ENCODE peak calls at places on chromosomes 7 and 10, in five cellular contexts. A is IMR-90, Y is HepG2, L is K562, C is GM12878. G is an unnamed sample.

GRCh38 chr7:108684629-108685028 is 115.0 kb downstream of the DNAJB9 start:
- DNase-seq in L (no peak), A (no peak), Y (no peak), C (no peak), G (no peak)

GRCh38 chr7:130890176-130891020 is 156.4 kb upstream of the KLF14 start:
- DNase-seq in A (no peak), C (no peak), Y (no peak), L (no peak), G (no peak)

GRCh38 chr7:50710441-50711154 is 72.1 kb downstream of the GRB10 start:
- DNase-seq in L (no peak), A (no peak), C (no peak), Y (no peak), G (no peak)

GRCh38 chr7:391411-391951 is 101.5 kb downstream of the FOXL3 start:
- DNase-seq in A (no peak), L (peak), Y (no peak), C (no peak), G (no peak)

GRCh38 chr10:103111031-103111917 is 81.8 kb downstream of the NT5C2 start:
- DNase-seq in A (peak), Y (peak), L (no peak), C (peak), G (no peak)

GRCh38 chr7:131506597-131506996 is 49.8 kb downstream of the PODXL start:
- DNase-seq in C (no peak), L (no peak), Y (no peak), A (no peak), G (no peak)

GRCh38 chr10:72276421-72277339 is 3.0 kb downstream of the DDIT4 start:
- DNase-seq in C (no peak), L (peak), A (peak), Y (peak), G (peak)

GRCh38 chr7:44395067-44395466 is 69.7 kb upstream of the CAMK2B start:
- DNase-seq in Y (no peak), L (no peak), C (no peak), A (no peak), G (no peak)

GRCh38 chr10:104216631-104217030 is 15.5 kb downstream of the CFAP43 start:
- DNase-seq in C (no peak), A (no peak), L (no peak), Y (no peak), G (no peak)

GRCh38 chr10:64115913-64116643 is 594.9 kb downstream of the REEP3 start:
- DNase-seq in Y (no peak), A (no peak), C (no peak), L (peak), G (peak)

GRCh38 chr10:90849956-90850749 is 7.7 kb downstream of the HTR7 start:
- DNase-seq in L (no peak), A (peak), Y (no peak), C (no peak), G (no peak)

GRCh38 chr10:130062201-130062600 is 48.4 kb downstream of the C10orf143 start:
- DNase-seq in Y (no peak), L (no peak), A (no peak), C (no peak), G (no peak)

GRCh38 chr7:497946-498655 is 21.5 kb downstream of the PDGFA start:
- DNase-seq in Y (no peak), C (no peak), L (no peak), A (no peak), G (no peak)

GRCh38 chr10:200405-200804 is 65.2 kb downstream of the ZMYND11 start:
- DNase-seq in A (peak), L (no peak), C (no peak), Y (no peak), G (no peak)

GRCh38 chr7:130219871-130220270 is 12.2 kb downstream of the SSMEM1 start:
- DNase-seq in A (no peak), C (no peak), Y (no peak), L (no peak), G (no peak)

GRCh38 chr7:37289781-37290180 is 158.9 kb downstream of the ELMO1 start:
- DNase-seq in Y (no peak), C (no peak), A (no peak), L (no peak), G (no peak)

GRCh38 chr10:51669041-51669440 is 30.4 kb downstream of the CSTF2T start:
- DNase-seq in Y (no peak), L (no peak), C (no peak), A (no peak), G (no peak)

GRCh38 chr10:51663086-51663485 is 36.3 kb downstream of the CSTF2T start:
- DNase-seq in L (no peak), Y (no peak), C (no peak), A (peak), G (no peak)

GRCh38 chr10:51672039-51672535 is 27.3 kb downstream of the CSTF2T start:
- DNase-seq in C (no peak), Y (no peak), A (no peak), L (no peak), G (no peak)

GRCh38 chr10:51666476-51666875 is 32.9 kb downstream of the CSTF2T start:
- DNase-seq in Y (no peak), C (no peak), L (no peak), A (no peak), G (no peak)

DNA sequence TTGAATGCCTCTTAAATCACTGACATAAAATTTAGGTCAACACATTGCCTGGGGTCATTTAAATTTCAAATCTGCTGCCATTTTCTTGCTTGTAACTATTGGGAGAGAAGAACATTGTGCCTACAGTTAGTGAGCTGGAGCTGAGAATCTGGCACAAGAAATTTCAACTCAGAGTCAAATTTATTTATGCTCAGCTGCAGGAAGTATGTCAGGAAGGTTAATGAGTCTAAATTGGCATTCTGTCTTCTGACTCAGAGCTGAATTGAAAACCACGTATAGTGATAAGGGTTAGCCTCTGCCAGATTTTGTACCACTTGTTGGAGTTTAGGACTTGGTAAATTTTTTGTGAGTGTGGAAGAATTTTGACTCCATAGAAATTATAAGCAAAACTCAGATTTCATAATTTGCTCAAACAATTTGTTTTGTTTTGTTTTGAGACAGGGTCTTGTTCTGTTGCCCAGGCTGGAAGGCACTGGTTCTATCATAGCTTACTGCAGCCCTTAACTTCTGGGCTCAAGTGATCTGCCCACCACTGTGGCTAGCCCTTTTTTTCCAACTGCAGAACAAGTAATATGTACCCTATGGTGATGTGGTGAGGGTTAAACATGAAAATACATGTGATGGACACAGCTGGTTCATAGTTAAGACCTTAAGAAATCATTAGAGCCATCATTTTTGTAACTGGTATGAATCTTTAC is 31.3 kb downstream of the CSTF2T start:
- DNase-seq in L (no peak), Y (no peak), A (peak), C (no peak), G (no peak)
- TF ChIP-seq RFX5 in L (no peak), Y (no peak), A (no peak), C (no peak), G (no peak)

GRCh38 chr7:101815826-101816488 is 1.5 kb upstream of the CUX1 start:
- DNase-seq in A (peak), C (no peak), L (peak), Y (peak), G (peak)
- TF ChIP-seq POLR2A in A (peak), C (peak), L (no peak), Y (peak), G (peak)

DNA sequence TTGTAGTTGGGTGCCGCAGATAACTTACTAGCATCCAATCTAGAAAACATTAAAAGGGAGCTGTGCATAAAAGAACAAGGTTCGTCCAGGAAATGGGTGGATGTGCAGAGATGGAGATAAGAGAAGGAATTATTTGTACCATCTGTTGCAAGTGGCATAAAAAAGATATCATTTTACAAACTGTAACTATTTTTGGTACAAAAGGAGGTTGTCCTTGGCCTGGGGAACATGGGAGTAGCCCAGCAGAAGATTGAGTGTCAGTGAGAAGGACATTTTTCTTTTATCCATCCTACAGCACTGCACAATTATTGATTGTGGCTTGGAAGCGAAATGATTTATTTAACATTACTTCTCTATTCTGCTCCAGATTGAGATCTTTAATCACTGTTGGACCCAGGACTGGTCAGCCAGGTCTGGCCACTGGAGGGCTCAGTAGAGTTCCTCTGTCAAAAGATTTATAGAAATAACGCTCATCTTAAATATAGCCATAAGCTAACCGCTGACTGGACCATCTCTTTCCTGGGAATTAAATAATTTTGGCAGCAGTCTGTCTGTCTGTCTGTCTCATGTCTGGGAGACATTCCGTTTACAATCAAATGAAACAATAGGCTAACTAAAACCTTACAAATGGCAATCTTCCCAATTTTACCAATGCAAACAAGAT is 254.1 kb downstream of the KIAA1217 start:
- DNase-seq in Y (no peak), L (no peak), A (no peak), C (no peak), G (peak)
- TF ChIP-seq USF2 in Y (no peak), L (no peak), A (no peak), C (no peak), G (no peak)

GRCh38 chr7:84194484-84195260 is at the start of gene SEMA3A:
- DNase-seq in L (no peak), A (peak), Y (peak), C (no peak), G (peak)

GRCh38 chr7:84191842-84192241 is 2.7 kb downstream of the SEMA3A start:
- DNase-seq in Y (no peak), A (peak), L (no peak), C (no peak), G (peak)

GRCh38 chr7:84193787-84194186 is 802 bp downstream of the SEMA3A start:
- DNase-seq in A (no peak), L (no peak), Y (no peak), C (no peak), G (no peak)

GRCh38 chr7:84195295-84196006 is 862 bp upstream of the SEMA3A start:
- DNase-seq in Y (no peak), A (no peak), L (no peak), C (no peak), G (no peak)

GRCh38 chr7:84196007-84196551 is 1.5 kb upstream of the SEMA3A start:
- DNase-seq in C (no peak), L (no peak), Y (no peak), A (peak), G (no peak)
- TF ChIP-seq RFX5 in C (no peak), L (no peak), Y (no peak), A (no peak), G (no peak)

DNA sequence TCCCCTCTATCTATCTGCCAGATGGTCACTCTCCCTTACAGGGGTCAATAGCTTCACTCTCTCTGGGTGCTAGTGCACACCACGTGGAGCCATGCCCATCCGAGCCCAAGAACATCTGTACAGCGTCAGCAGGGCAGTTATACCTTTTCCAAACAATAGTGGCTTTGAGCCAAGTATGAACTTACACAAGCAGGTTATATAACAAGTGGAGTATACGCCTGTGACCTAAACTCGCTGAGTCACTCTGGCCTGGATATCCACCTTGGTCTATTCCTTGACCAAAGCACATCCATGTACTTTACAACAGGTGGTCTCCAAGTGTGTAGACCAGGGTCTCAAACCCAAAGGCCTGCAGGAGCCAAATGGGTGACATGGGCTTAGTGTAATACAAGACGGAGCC is 20.3 kb downstream of the PLAC9 start:
- DNase-seq in C (no peak), A (no peak), L (no peak), Y (no peak), G (no peak)
- TF ChIP-seq POLR2A in C (no peak), A (no peak), L (no peak), Y (no peak), G (no peak)

GRCh38 chr10:124545756-124546369 is 84.2 kb downstream of the LHPP start:
- DNase-seq in Y (no peak), A (no peak), L (no peak), C (no peak), G (no peak)
- TF ChIP-seq USF2 in Y (no peak), A (no peak), L (no peak), C (no peak), G (no peak)

GRCh38 chr10:24849537-24850299 is 102.7 kb downstream of the PRTFDC1 start:
- DNase-seq in A (no peak), C (no peak), L (no peak), Y (no peak), G (peak)

GRCh38 chr10:24853661-24854060 is 98.7 kb downstream of the PRTFDC1 start:
- DNase-seq in Y (no peak), A (peak), L (no peak), C (no peak), G (no peak)

GRCh38 chr10:24849051-24849450 is 103.4 kb downstream of the PRTFDC1 start:
- DNase-seq in A (no peak), L (no peak), C (no peak), Y (no peak), G (peak)

GRCh38 chr10:24850726-24851300 is 101.6 kb downstream of the PRTFDC1 start:
- DNase-seq in L (no peak), C (no peak), A (no peak), Y (no peak), G (no peak)

GRCh38 chr10:24851595-24851994 is 100.8 kb downstream of the PRTFDC1 start:
- DNase-seq in L (no peak), A (peak), Y (no peak), C (no peak), G (no peak)
- TF ChIP-seq RFX5 in L (no peak), A (no peak), Y (no peak), C (no peak), G (no peak)